ENCODE peak calls at places on chromosomes 11 and 22, in nine cellular contexts. H, G, Q, P, L, M, D, J and U are unnamed samples.
A peak's percentile ranks its signal among the peaks of the same experiment; 100 is the strongest.

GRCh38 chr22:46587492-46588278 is 32.5 kb upstream of the GRAMD4 start:
- DNase-seq in H (no peak), G (no peak), Q (peak; percentile 66), P (peak; percentile 77), L (no peak), M (no peak), D (no peak), J (no peak), U (peak; percentile 70)

GRCh38 chr22:50031189-50032091 is 18.9 kb upstream of the IL17REL start:
- DNase-seq in H (no peak), G (no peak), Q (no peak), P (no peak), L (no peak), M (no peak), D (no peak), J (no peak), U (no peak)

GRCh38 chr11:123653997-123654565 is 343 bp downstream of the SCN3B start:
- DNase-seq in H (no peak), G (peak; percentile 65), Q (peak; percentile 32), P (peak; percentile 35), L (no peak), M (no peak), D (peak; percentile 68), J (peak; percentile 31), U (no peak)

GRCh38 chr22:46770726-46771125 is 8.3 kb downstream of the TBC1D22A start:
- DNase-seq in H (no peak), G (no peak), Q (peak; percentile 46), P (no peak), L (no peak), M (no peak), D (no peak), J (no peak), U (peak; percentile 69)

GRCh38 chr22:46073683-46074504 is 76.4 kb upstream of the PPARA start:
- DNase-seq in H (no peak), G (peak; percentile 65), Q (no peak), P (peak; percentile 32), L (no peak), M (no peak), D (no peak), J (no peak), U (no peak)

GRCh38 chr11:19558189-19558986 is 154.2 kb upstream of the NAV2 start:
- DNase-seq in H (no peak), G (no peak), Q (no peak), P (no peak), L (no peak), M (no peak), D (peak; percentile 76), J (no peak), U (no peak)

GRCh38 chr11:32259641-32260081 is 168.8 kb downstream of the RCN1 start:
- DNase-seq in H (no peak), G (no peak), Q (peak; percentile 18), P (peak; percentile 76), L (no peak), M (no peak), D (no peak), J (peak; percentile 99), U (no peak)

GRCh38 chr11:118635642-118636041 is 28.2 kb downstream of the PHLDB1 start:
- DNase-seq in H (no peak), G (peak; percentile 39), Q (no peak), P (no peak), L (no peak), M (no peak), D (no peak), J (no peak), U (no peak)

GRCh38 chr11:100739636-100740035 is 52.5 kb downstream of the ARHGAP42 start:
- DNase-seq in H (no peak), G (peak; percentile 71), Q (no peak), P (no peak), L (no peak), M (no peak), D (peak; percentile 10), J (peak; percentile 91), U (no peak)